ENCODE peak calls at places on chromosomes 6 and 20, in six cellular contexts. P is activated effector memory CD4-positive, alpha-beta T cell treated with anti-CD3 and anti-CD28 coated beads, Interleukin-2, amount 50 U/mL, for 16 hours; R is astrocyte; O is IMR-90; J is NCI-H146; X is iris pigment epithelial cell. E is an unnamed sample.

GRCh38 chr20:42986143-42986773 is 203.4 kb downstream of the PTPRT start:
- DNase-seq in X (no peak), O (no peak), J (no peak), R (no peak), P (no peak), E (no peak)

GRCh38 chr6:1736346-1737105 is 126.8 kb downstream of the FOXC1 start:
- DNase-seq in R (no peak), J (no peak), X (no peak), O (peak; percentile 18), P (no peak), E (no peak)

GRCh38 chr20:42370086-42370485 is 751.9 kb upstream of the CHD6 start:
- DNase-seq in P (no peak), X (no peak), O (no peak), J (no peak), R (no peak), E (no peak)

GRCh38 chr6:106316376-106316769 is 9.2 kb downstream of the ATG5 start:
- DNase-seq in X (no peak), R (no peak), J (no peak), P (no peak), O (no peak), E (no peak)

GRCh38 chr6:52418606-52419005 is 1.5 kb upstream of the EFHC1 start:
- DNase-seq in X (no peak), J (no peak), R (no peak), O (no peak), P (no peak), E (no peak)

GRCh38 chr6:111483736-111484654 is 977 bp upstream of the REV3L start:
- DNase-seq in R (peak; percentile 98), P (peak; percentile 92), J (peak; percentile 97), X (peak; percentile 99), O (peak; percentile 97), E (peak; percentile 99)

GRCh38 chr6:140071115-140071514 is 696.7 kb upstream of the CITED2 start:
- DNase-seq in O (peak; percentile 86), J (no peak), R (peak; percentile 91), P (no peak), X (peak; percentile 96), E (peak; percentile 95)

GRCh38 chr6:98586163-98586562 is 248.2 kb upstream of the POU3F2 start:
- DNase-seq in X (no peak), O (no peak), J (no peak), R (no peak), P (no peak), E (no peak)

GRCh38 chr6:37942606-37943376 is 123.3 kb downstream of the ZFAND3 start:
- DNase-seq in O (peak; percentile 56), R (no peak), P (no peak), J (no peak), X (no peak), E (peak; percentile 56)

GRCh38 chr20:23048283-23049200 is 930 bp downstream of the THBD start:
- DNase-seq in J (peak; percentile 61), X (peak; percentile 28), O (peak; percentile 1), P (no peak), R (peak; percentile 8), E (peak; percentile 22)

GRCh38 chr6:108585921-108586320 is 25.2 kb downstream of the FOXO3 start:
- DNase-seq in J (no peak), R (no peak), X (no peak), O (no peak), P (no peak), E (no peak)

GRCh38 chr6:157528931-157529653 is 148.1 kb downstream of the ZDHHC14 start:
- DNase-seq in X (peak; percentile 73), J (no peak), R (peak; percentile 10), O (no peak), P (no peak), E (peak; percentile 82)

GRCh38 chr20:4328541-4328940 is 313.2 kb upstream of the RNF24 start:
- DNase-seq in R (no peak), P (no peak), J (no peak), O (peak; percentile 5), X (no peak), E (no peak)

GRCh38 chr20:57399587-57400261 is 8.5 kb downstream of the RBM38 start:
- DNase-seq in R (no peak), J (no peak), P (peak; percentile 82), O (peak; percentile 16), X (peak; percentile 22), E (no peak)

E was measured in fibroblast of lung.